ENCODE peak calls at places on chromosomes 11 and 22, in ten cellular contexts. N, R, J, O, H, D, I, A, E and W are unnamed samples.

GRCh38 chr11:72308226-72309073 is 64.5 kb upstream of the PHOX2A start:
- DNase-seq in N (peak), R (peak), J (no peak), O (no peak), H (no peak), D (peak), I (peak), A (no peak), E (no peak), W (peak)

GRCh38 chr22:28015056-28015445 is 96.0 kb upstream of the PITPNB start:
- DNase-seq in N (no peak), R (no peak), J (peak), O (no peak), H (peak), D (no peak), I (no peak), A (peak), E (no peak), W (no peak)

GRCh38 chr22:27462190-27462589 is 339.4 kb downstream of the MN1 start:
- DNase-seq in N (no peak), R (no peak), J (no peak), O (no peak), H (no peak), D (peak), I (no peak), A (no peak), E (no peak), W (no peak)

GRCh38 chr11:131661137-131661536 is 290.7 kb downstream of the NTM start:
- DNase-seq in N (no peak), R (peak), J (no peak), O (no peak), H (no peak), D (peak), I (no peak), A (no peak), E (no peak), W (peak)

GRCh38 chr11:1482581-1483444 is 3.8 kb downstream of the MOB2 start:
- DNase-seq in N (no peak), R (no peak), J (peak), O (no peak), H (no peak), D (no peak), I (peak), A (peak), E (peak), W (peak)

GRCh38 chr11:73258104-73258684 is 13.9 kb upstream of the P2RY6 start:
- DNase-seq in N (peak), R (no peak), J (no peak), O (peak), H (peak), D (no peak), I (no peak), A (no peak), E (peak), W (peak)

GRCh38 chr11:69000831-69001245 is 12.2 kb downstream of the MRGPRF start:
- DNase-seq in N (peak), R (peak), J (no peak), O (peak), H (peak), D (peak), I (no peak), A (peak), E (peak), W (peak)

GRCh38 chr11:115103921-115104320 is 400.3 kb downstream of the CADM1 start:
- DNase-seq in N (no peak), R (no peak), J (no peak), O (no peak), H (no peak), D (no peak), I (no peak), A (no peak), E (no peak), W (no peak)

GRCh38 chr11:126415669-126416420 is 60.4 kb downstream of the ST3GAL4 start:
- DNase-seq in N (peak), R (peak), J (no peak), O (peak), H (no peak), D (peak), I (no peak), A (peak), E (peak), W (peak)

GRCh38 chr11:128365044-128365443 is 222.3 kb downstream of the ETS1 start:
- DNase-seq in N (no peak), R (peak), J (no peak), O (no peak), H (no peak), D (peak), I (no peak), A (no peak), E (no peak), W (peak)

GRCh38 chr22:43919106-43919965 is 4.3 kb upstream of the PNPLA3 start:
- DNase-seq in N (no peak), R (peak), J (peak), O (no peak), H (no peak), D (peak), I (no peak), A (no peak), E (no peak), W (peak)

GRCh38 chr11:132217856-132218255 is 847.4 kb downstream of the NTM start:
- DNase-seq in N (no peak), R (no peak), J (no peak), O (no peak), H (no peak), D (no peak), I (peak), A (no peak), E (no peak), W (no peak)

GRCh38 chr22:49770454-49771265 is 57.0 kb downstream of the BRD1 start:
- DNase-seq in N (no peak), R (no peak), J (no peak), O (no peak), H (no peak), D (no peak), I (peak), A (peak), E (no peak), W (peak)

GRCh38 chr11:12546122-12546521 is 128.1 kb upstream of the TEAD1 start:
- DNase-seq in N (no peak), R (no peak), J (no peak), O (no peak), H (peak), D (no peak), I (no peak), A (no peak), E (no peak), W (no peak)

GRCh38 chr11:65613091-65613928 is 711 bp downstream of the MAP3K11 start:
- DNase-seq in N (peak), R (no peak), J (peak), O (no peak), H (peak), D (no peak), I (peak), A (no peak), E (no peak), W (peak)

GRCh38 chr22:37566329-37566837 is 6.1 kb downstream of the CDC42EP1 start:
- DNase-seq in N (no peak), R (no peak), J (no peak), O (no peak), H (no peak), D (no peak), I (peak), A (no peak), E (no peak), W (peak)

GRCh38 chr11:80958966-80959365 is 1518.1 kb upstream of the TENM4 start:
- DNase-seq in N (no peak), R (peak), J (no peak), O (no peak), H (no peak), D (peak), I (no peak), A (no peak), E (no peak), W (no peak)

GRCh38 chr11:10758959-10759358 is 7.9 kb downstream of the CTR9 start:
- DNase-seq in N (no peak), R (no peak), J (no peak), O (no peak), H (no peak), D (no peak), I (no peak), A (no peak), E (no peak), W (no peak)

GRCh38 chr11:65551572-65552398 is 6.4 kb downstream of the LTBP3 start:
- DNase-seq in N (no peak), R (peak), J (peak), O (peak), H (no peak), D (no peak), I (peak), A (no peak), E (no peak), W (peak)

GRCh38 chr11:111450480-111451320 is 61.5 kb downstream of the BTG4 start:
- DNase-seq in N (no peak), R (no peak), J (no peak), O (no peak), H (no peak), D (no peak), I (peak), A (no peak), E (peak), W (peak)

GRCh38 chr11:1838077-1838425 is 730 bp upstream of the TNNI2 start:
- DNase-seq in N (peak), R (no peak), J (no peak), O (no peak), H (no peak), D (no peak), I (peak), A (no peak), E (no peak), W (no peak)

GRCh38 chr11:68666854-68667253 is 17.5 kb upstream of the GAL start:
- DNase-seq in N (peak), R (no peak), J (no peak), O (no peak), H (no peak), D (no peak), I (no peak), A (peak), E (peak), W (peak)

GRCh38 chr11:2744166-2744565 is 44.4 kb upstream of the KCNQ1OT1 start:
- DNase-seq in N (no peak), R (no peak), J (peak), O (no peak), H (no peak), D (no peak), I (no peak), A (peak), E (no peak), W (peak)

GRCh38 chr11:61149624-61150615 is 11.3 kb downstream of the VPS37C start:
- DNase-seq in N (no peak), R (peak), J (no peak), O (no peak), H (no peak), D (no peak), I (no peak), A (peak), E (no peak), W (peak)

GRCh38 chr11:124793466-124794278 is 6.5 kb downstream of the MSANTD2 start:
- DNase-seq in N (peak), R (peak), J (no peak), O (no peak), H (no peak), D (peak), I (no peak), A (no peak), E (no peak), W (peak)

GRCh38 chr11:68843703-68844312 is 2.1 kb upstream of the CPT1A start:
- DNase-seq in N (peak), R (peak), J (peak), O (peak), H (peak), D (no peak), I (peak), A (peak), E (no peak), W (peak)

GRCh38 chr22:22948651-22949611 is 61.3 kb downstream of the IGLL5 start:
- DNase-seq in N (no peak), R (peak), J (no peak), O (no peak), H (no peak), D (peak), I (no peak), A (no peak), E (peak), W (no peak)

GRCh38 chr22:46201059-46201757 is 48.9 kb downstream of the CDPF1 start:
- DNase-seq in N (peak), R (no peak), J (no peak), O (no peak), H (peak), D (no peak), I (no peak), A (no peak), E (no peak), W (no peak)

GRCh38 chr11:46238078-46238966 is 39.1 kb upstream of the CREB3L1 start:
- DNase-seq in N (peak), R (peak), J (peak), O (peak), H (peak), D (peak), I (peak), A (peak), E (no peak), W (peak)

GRCh38 chr11:118170892-118171273 is 5.6 kb downstream of the SCN2B start:
- DNase-seq in N (no peak), R (no peak), J (no peak), O (no peak), H (no peak), D (no peak), I (peak), A (no peak), E (no peak), W (peak)

GRCh38 chr11:70703141-70704052 is 305.1 kb downstream of the CTTN start:
- DNase-seq in N (no peak), R (no peak), J (peak), O (no peak), H (no peak), D (no peak), I (no peak), A (no peak), E (no peak), W (peak)

GRCh38 chr11:81959341-81959740 is 774.3 kb downstream of the FAM181B start:
- DNase-seq in N (no peak), R (no peak), J (no peak), O (no peak), H (no peak), D (no peak), I (no peak), A (no peak), E (no peak), W (no peak)

GRCh38 chr11:8017894-8018741 is 31.0 kb downstream of the EIF3F start:
- DNase-seq in N (peak), R (peak), J (no peak), O (no peak), H (peak), D (peak), I (peak), A (no peak), E (peak), W (peak)

GRCh38 chr11:66886317-66886588 is 29.4 kb downstream of the LRFN4 start:
- DNase-seq in N (no peak), R (no peak), J (no peak), O (no peak), H (no peak), D (no peak), I (no peak), A (no peak), E (no peak), W (peak)

GRCh38 chr11:78773503-78773902 is 198.8 kb upstream of the NARS2 start:
- DNase-seq in N (no peak), R (no peak), J (no peak), O (no peak), H (no peak), D (no peak), I (no peak), A (no peak), E (no peak), W (no peak)

GRCh38 chr11:78217650-78218541 is 29.2 kb downstream of the USP35 start:
- DNase-seq in N (peak), R (no peak), J (no peak), O (no peak), H (peak), D (no peak), I (no peak), A (no peak), E (peak), W (peak)

GRCh38 chr22:30889996-30890480 is 78.5 kb downstream of the MORC2 start:
- DNase-seq in N (peak), R (no peak), J (no peak), O (peak), H (peak), D (no peak), I (no peak), A (peak), E (no peak), W (peak)

GRCh38 chr22:30892286-30892685 is 76.3 kb downstream of the MORC2 start:
- DNase-seq in N (no peak), R (no peak), J (no peak), O (peak), H (peak), D (no peak), I (no peak), A (no peak), E (no peak), W (peak)

GRCh38 chr22:30891781-30892180 is 76.8 kb downstream of the MORC2 start:
- DNase-seq in N (no peak), R (no peak), J (no peak), O (peak), H (peak), D (no peak), I (no peak), A (no peak), E (no peak), W (peak)

GRCh38 chr22:30891443-30891755 is 77.2 kb downstream of the MORC2 start:
- DNase-seq in N (no peak), R (no peak), J (no peak), O (no peak), H (peak), D (no peak), I (no peak), A (no peak), E (no peak), W (peak)

DNA sequence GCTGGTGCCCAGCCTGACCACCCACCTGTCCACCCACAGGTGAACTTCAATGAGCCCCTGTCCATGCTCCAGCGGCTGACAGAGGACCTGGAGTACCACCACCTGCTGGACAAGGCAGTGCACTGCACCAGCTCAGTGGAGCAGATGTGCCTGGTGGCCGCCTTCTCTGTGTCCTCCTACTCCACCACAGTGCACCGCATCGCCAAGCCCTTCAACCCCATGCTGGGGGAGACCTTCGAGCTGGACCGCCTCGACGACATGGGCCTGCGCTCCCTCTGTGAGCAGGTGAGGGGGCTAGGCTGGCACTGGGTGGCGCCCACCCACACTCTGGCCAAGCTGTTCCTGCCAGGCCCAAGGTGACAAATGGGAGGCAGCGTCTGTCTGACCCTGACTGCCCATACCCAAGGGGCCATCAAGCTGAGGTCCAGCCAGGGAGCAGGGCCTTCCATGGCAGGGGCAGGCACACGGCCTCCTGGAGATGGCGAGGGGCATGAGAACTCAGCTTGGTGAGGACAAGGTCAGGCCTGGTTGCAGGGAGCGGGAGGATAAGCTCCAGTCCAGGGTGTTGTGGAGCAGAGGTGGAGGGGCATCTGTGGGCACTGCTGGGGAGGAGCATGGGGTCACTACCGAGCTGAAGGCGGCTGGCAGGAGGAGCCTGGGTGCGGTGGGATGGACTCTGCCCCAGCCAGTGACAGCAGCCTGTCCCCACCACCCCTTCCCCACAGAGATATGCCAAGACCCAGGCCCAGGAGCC is 77.7 kb downstream of the MORC2 start:
- DNase-seq in N (peak), R (peak), J (peak), O (peak), H (peak), D (peak), I (no peak), A (peak), E (peak), W (peak)
- TF ChIP-seq CTCF in N (peak), R (peak), J (peak), O (peak), H (no peak), D (peak), I (peak), A (peak), E (peak), W (peak)

GRCh38 chr11:93188726-93189125 is 9.1 kb downstream of the SLC36A4 start:
- DNase-seq in N (no peak), R (no peak), J (no peak), O (no peak), H (no peak), D (no peak), I (no peak), A (no peak), E (no peak), W (no peak)

GRCh38 chr11:93192163-93192562 is 5.6 kb downstream of the SLC36A4 start:
- DNase-seq in N (no peak), R (no peak), J (no peak), O (no peak), H (no peak), D (no peak), I (no peak), A (no peak), E (no peak), W (no peak)

GRCh38 chr11:93189462-93189861 is 8.3 kb downstream of the SLC36A4 start:
- DNase-seq in N (no peak), R (no peak), J (no peak), O (no peak), H (no peak), D (no peak), I (no peak), A (no peak), E (no peak), W (no peak)

GRCh38 chr11:93187290-93187689 is 10.5 kb downstream of the SLC36A4 start:
- DNase-seq in N (no peak), R (no peak), J (no peak), O (no peak), H (no peak), D (no peak), I (no peak), A (no peak), E (no peak), W (no peak)
- H3K4me3 ChIP-seq in N (no peak), R (no peak), J (no peak), O (no peak), H (no peak), D (no peak), I (no peak), A (no peak), E (no peak), W (no peak)

GRCh38 chr11:83801799-83802198 is 515.6 kb upstream of the CCDC90B start:
- DNase-seq in N (no peak), R (no peak), J (no peak), O (no peak), H (no peak), D (no peak), I (no peak), A (no peak), E (no peak), W (no peak)
- TF ChIP-seq CTCF in N (no peak), R (no peak), J (no peak), O (no peak), H (no peak), D (peak), I (no peak), A (no peak), E (no peak), W (peak)

DNA sequence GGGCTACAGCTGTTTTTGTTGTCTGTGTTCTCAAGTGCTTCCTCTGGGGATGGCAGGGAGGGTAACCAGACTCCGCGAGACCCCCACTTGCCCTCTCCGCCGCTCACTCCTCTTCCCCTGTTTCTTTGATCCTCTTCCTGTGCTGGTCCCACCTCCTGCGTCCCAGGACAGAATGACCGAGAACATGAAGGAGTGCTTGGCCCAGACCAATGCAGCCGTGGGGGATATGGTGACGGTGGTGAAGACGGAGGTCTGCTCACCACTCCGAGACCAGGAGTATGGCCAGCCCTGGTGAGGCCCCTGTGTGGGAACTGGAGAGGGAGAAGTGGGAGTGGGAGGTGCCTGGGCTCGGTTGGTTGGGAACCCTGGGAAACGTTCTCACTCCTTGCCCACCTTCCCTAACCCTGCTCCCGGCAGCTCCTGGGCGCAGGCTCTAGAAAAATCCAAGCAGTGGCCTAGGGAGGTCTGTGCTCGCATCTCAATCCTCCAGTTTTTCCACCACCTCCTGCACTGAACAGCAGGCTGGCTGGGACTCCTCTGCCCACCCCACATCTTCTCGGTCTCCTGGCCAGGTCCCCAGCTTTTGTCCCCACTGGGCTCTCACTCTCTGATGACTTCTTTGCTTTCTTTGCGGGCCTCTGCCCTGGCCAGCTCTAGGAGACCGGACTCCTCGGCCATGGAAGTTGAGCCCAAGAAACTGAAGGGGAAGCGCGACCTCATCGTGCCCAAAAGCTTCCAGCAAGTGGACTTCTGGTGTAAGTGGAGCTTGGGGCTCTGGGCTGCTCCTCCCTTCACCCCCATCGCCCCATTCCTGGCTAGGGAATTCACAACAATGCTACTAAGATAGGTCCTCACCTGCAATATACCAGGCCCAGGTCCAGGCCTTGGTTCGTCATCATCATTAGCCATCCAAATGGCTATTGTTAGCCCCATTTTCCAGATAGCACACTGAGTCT is 35.4 kb downstream of the PRDM11 start:
- DNase-seq in N (no peak), R (no peak), J (no peak), O (no peak), H (peak), D (no peak), I (no peak), A (peak), E (no peak), W (peak)
- H3K4me3 ChIP-seq in N (no peak), R (no peak), J (peak), O (peak), H (no peak), D (no peak), I (peak), A (peak), E (peak), W (no peak)